ENCODE peak calls at places on chromosomes 7 and 10, in four cellular contexts. K is HCT116; J is activated effector memory CD4-positive, alpha-beta T cell treated with Interleukin-2 at 50 U/mL for 16 hours; D is GM23248. Y is an unnamed sample.

GRCh38 chr10:43845121-43845520 is 196.4 kb upstream of the ZNF32 start:
- DNase-seq in K (no peak), D (no peak), J (no peak), Y (no peak)

GRCh38 chr7:132440126-132440525 is 136.1 kb downstream of the PLXNA4 start:
- DNase-seq in J (no peak), K (no peak), D (no peak), Y (no peak)

GRCh38 chr10:110363572-110364411 is 59.1 kb upstream of the SMNDC1 start:
- DNase-seq in K (no peak), D (peak; percentile 45), J (peak; percentile 40), Y (no peak)

GRCh38 chr7:30032310-30033125 is 4.3 kb downstream of the PLEKHA8 start:
- DNase-seq in K (no peak), D (peak; percentile 72), J (no peak), Y (no peak)

GRCh38 chr10:80437227-80437626 is 16.9 kb upstream of the TSPAN14 start:
- DNase-seq in K (no peak), J (no peak), D (no peak), Y (no peak)

GRCh38 chr10:45592926-45593325 is 79.6 kb downstream of the ZFAND4 start:
- DNase-seq in K (no peak), J (no peak), D (peak; percentile 6), Y (no peak)

GRCh38 chr10:28254290-28254985 is 48.4 kb downstream of the MPP7 start:
- DNase-seq in J (no peak), D (peak; percentile 63), K (peak; percentile 75), Y (no peak)

GRCh38 chr7:99525713-99526440 is 21.4 kb downstream of the ZKSCAN5 start:
- DNase-seq in K (peak; percentile 13), D (peak; percentile 32), J (no peak), Y (no peak)

GRCh38 chr10:70722820-70723424 is 50.6 kb downstream of the ADAMTS14 start:
- DNase-seq in D (peak; percentile 79), K (peak; percentile 66), J (no peak), Y (no peak)